ENCODE peak calls at places on chromosomes 4 and X, in six cellular contexts. One of them, this sample, is unnamed.

GRCh38 chr4:140149851-140150635 is 3.9 kb downstream of the MAML3 start:
- DNase-seq in ureter: peak; percentile 89
- DNase-seq in effector memory CD4-positive, alpha-beta T cell: peak; percentile 36
- DNase-seq in T-helper 2 cell: peak; percentile 80
- DNase-seq in fibroblast of the conjunctiva: no peak
- DNase-seq in T-cell: peak; percentile 44
- DNase-seq in this sample: peak; percentile 46

GRCh38 chrX:116272328-116272727 is 101.8 kb downstream of the AGTR2 start:
- DNase-seq in T-cell: no peak
- DNase-seq in T-helper 2 cell: no peak
- DNase-seq in ureter: no peak
- DNase-seq in fibroblast of the conjunctiva: peak; percentile 33
- DNase-seq in effector memory CD4-positive, alpha-beta T cell: no peak
- DNase-seq in this sample: no peak

GRCh38 chrX:7019555-7019954 is 128.0 kb upstream of the STS start:
- DNase-seq in T-cell: no peak
- DNase-seq in ureter: no peak
- DNase-seq in fibroblast of the conjunctiva: no peak
- DNase-seq in effector memory CD4-positive, alpha-beta T cell: no peak
- DNase-seq in T-helper 2 cell: no peak
- DNase-seq in this sample: no peak

GRCh38 chr4:21046121-21046520 is 345.9 kb downstream of the PACRGL start:
- DNase-seq in T-cell: no peak
- DNase-seq in effector memory CD4-positive, alpha-beta T cell: no peak
- DNase-seq in fibroblast of the conjunctiva: no peak
- DNase-seq in T-helper 2 cell: no peak
- DNase-seq in ureter: no peak
- DNase-seq in this sample: no peak

GRCh38 chr4:145061325-145061920 is 36.6 kb downstream of the ANAPC10 start:
- DNase-seq in fibroblast of the conjunctiva: peak; percentile 39
- DNase-seq in T-helper 2 cell: peak; percentile 56
- DNase-seq in ureter: no peak
- DNase-seq in effector memory CD4-positive, alpha-beta T cell: no peak
- DNase-seq in T-cell: no peak
- DNase-seq in this sample: peak; percentile 40

GRCh38 chr4:74244049-74244448 is 64.2 kb upstream of the EPGN start:
- DNase-seq in ureter: no peak
- DNase-seq in T-cell: no peak
- DNase-seq in fibroblast of the conjunctiva: no peak
- DNase-seq in T-helper 2 cell: peak; percentile 30
- DNase-seq in effector memory CD4-positive, alpha-beta T cell: no peak
- DNase-seq in this sample: no peak

GRCh38 chr4:85570388-85570787 is 95.4 kb downstream of the ARHGAP24 start:
- DNase-seq in fibroblast of the conjunctiva: no peak
- DNase-seq in effector memory CD4-positive, alpha-beta T cell: no peak
- DNase-seq in T-cell: no peak
- DNase-seq in T-helper 2 cell: no peak
- DNase-seq in ureter: no peak
- DNase-seq in this sample: no peak

GRCh38 chr4:3676196-3676595 is 90.0 kb upstream of the ADRA2C start:
- DNase-seq in effector memory CD4-positive, alpha-beta T cell: no peak
- DNase-seq in fibroblast of the conjunctiva: no peak
- DNase-seq in T-cell: no peak
- DNase-seq in T-helper 2 cell: no peak
- DNase-seq in ureter: no peak
- DNase-seq in this sample: no peak

GRCh38 chr4:98148856-98149255 is 5.6 kb upstream of the STPG2 start:
- DNase-seq in T-helper 2 cell: peak; percentile 18
- DNase-seq in effector memory CD4-positive, alpha-beta T cell: no peak
- DNase-seq in fibroblast of the conjunctiva: no peak
- DNase-seq in ureter: no peak
- DNase-seq in T-cell: no peak
- DNase-seq in this sample: no peak

GRCh38 chr4:27861802-27862201 is 1001.2 kb downstream of the STIM2 start:
- DNase-seq in T-cell: no peak
- DNase-seq in fibroblast of the conjunctiva: no peak
- DNase-seq in T-helper 2 cell: no peak
- DNase-seq in effector memory CD4-positive, alpha-beta T cell: no peak
- DNase-seq in ureter: no peak
- DNase-seq in this sample: no peak

GRCh38 chr4:105909699-105910340 is 14.5 kb downstream of the NPNT start:
- DNase-seq in T-cell: no peak
- DNase-seq in fibroblast of the conjunctiva: no peak
- DNase-seq in effector memory CD4-positive, alpha-beta T cell: no peak
- DNase-seq in T-helper 2 cell: no peak
- DNase-seq in ureter: no peak
- DNase-seq in this sample: no peak

GRCh38 chr4:146317783-146318182 is 103.4 kb downstream of the REELD1 start:
- DNase-seq in T-cell: no peak
- DNase-seq in effector memory CD4-positive, alpha-beta T cell: no peak
- DNase-seq in fibroblast of the conjunctiva: no peak
- DNase-seq in ureter: no peak
- DNase-seq in T-helper 2 cell: no peak
- DNase-seq in this sample: no peak

GRCh38 chrX:114905251-114905650 is 112.2 kb downstream of the IL13RA2 start:
- DNase-seq in effector memory CD4-positive, alpha-beta T cell: no peak
- DNase-seq in ureter: no peak
- DNase-seq in fibroblast of the conjunctiva: no peak
- DNase-seq in T-helper 2 cell: no peak
- DNase-seq in T-cell: no peak
- DNase-seq in this sample: no peak

GRCh38 chr4:10721616-10722015 is 37.0 kb upstream of the CLNK start:
- DNase-seq in T-helper 2 cell: no peak
- DNase-seq in T-cell: no peak
- DNase-seq in fibroblast of the conjunctiva: no peak
- DNase-seq in effector memory CD4-positive, alpha-beta T cell: no peak
- DNase-seq in ureter: no peak
- DNase-seq in this sample: no peak

GRCh38 chr4:122100508-122100907 is 51.6 kb upstream of the BLTP1 start:
- DNase-seq in T-cell: no peak
- DNase-seq in effector memory CD4-positive, alpha-beta T cell: no peak
- DNase-seq in fibroblast of the conjunctiva: no peak
- DNase-seq in ureter: no peak
- DNase-seq in T-helper 2 cell: no peak
- DNase-seq in this sample: no peak

GRCh38 chr4:76904646-76905190 is 6.8 kb upstream of the SOWAHB start:
- DNase-seq in effector memory CD4-positive, alpha-beta T cell: no peak
- DNase-seq in fibroblast of the conjunctiva: no peak
- DNase-seq in ureter: no peak
- DNase-seq in T-helper 2 cell: no peak
- DNase-seq in T-cell: no peak
- DNase-seq in this sample: no peak

GRCh38 chr4:151564321-151564720 is 155.3 kb downstream of the FHIP1A start:
- DNase-seq in T-helper 2 cell: no peak
- DNase-seq in ureter: no peak
- DNase-seq in effector memory CD4-positive, alpha-beta T cell: no peak
- DNase-seq in T-cell: no peak
- DNase-seq in fibroblast of the conjunctiva: no peak
- DNase-seq in this sample: no peak

GRCh38 chrX:23048806-23049573 is 49.2 kb downstream of the DDX53 start:
- DNase-seq in effector memory CD4-positive, alpha-beta T cell: no peak
- DNase-seq in T-cell: no peak
- DNase-seq in ureter: no peak
- DNase-seq in fibroblast of the conjunctiva: no peak
- DNase-seq in T-helper 2 cell: no peak
- DNase-seq in this sample: no peak

GRCh38 chr4:53014368-53014767 is 152.3 kb downstream of the RASL11B start:
- DNase-seq in T-helper 2 cell: no peak
- DNase-seq in ureter: no peak
- DNase-seq in T-cell: no peak
- DNase-seq in fibroblast of the conjunctiva: no peak
- DNase-seq in effector memory CD4-positive, alpha-beta T cell: no peak
- DNase-seq in this sample: no peak

GRCh38 chr4:52592287-52592686 is 66.8 kb downstream of the USP46 start:
- DNase-seq in fibroblast of the conjunctiva: no peak
- DNase-seq in T-cell: no peak
- DNase-seq in T-helper 2 cell: no peak
- DNase-seq in effector memory CD4-positive, alpha-beta T cell: no peak
- DNase-seq in ureter: no peak
- DNase-seq in this sample: no peak

GRCh38 chr4:80103615-80104014 is 30.6 kb upstream of the ANTXR2 start:
- DNase-seq in ureter: no peak
- DNase-seq in T-helper 2 cell: no peak
- DNase-seq in effector memory CD4-positive, alpha-beta T cell: no peak
- DNase-seq in fibroblast of the conjunctiva: no peak
- DNase-seq in T-cell: no peak
- DNase-seq in this sample: no peak

GRCh38 chr4:89283226-89283974 is 24.2 kb downstream of the GPRIN3 start:
- DNase-seq in ureter: no peak
- DNase-seq in effector memory CD4-positive, alpha-beta T cell: peak; percentile 58
- DNase-seq in T-cell: peak; percentile 68
- DNase-seq in T-helper 2 cell: peak; percentile 64
- DNase-seq in fibroblast of the conjunctiva: no peak
- DNase-seq in this sample: no peak

GRCh38 chrX:134431894-134432293 is 28.1 kb upstream of the HPRT1 start:
- DNase-seq in ureter: no peak
- DNase-seq in T-cell: no peak
- DNase-seq in fibroblast of the conjunctiva: no peak
- DNase-seq in T-helper 2 cell: peak; percentile 28
- DNase-seq in effector memory CD4-positive, alpha-beta T cell: no peak
- DNase-seq in this sample: peak; percentile 35

GRCh38 chrX:140766024-140766611 is 56.6 kb downstream of the LINC00632 start:
- DNase-seq in effector memory CD4-positive, alpha-beta T cell: no peak
- DNase-seq in T-cell: peak; percentile 9
- DNase-seq in ureter: no peak
- DNase-seq in fibroblast of the conjunctiva: peak; percentile 37
- DNase-seq in T-helper 2 cell: peak; percentile 38
- DNase-seq in this sample: peak; percentile 11

GRCh38 chrX:47285762-47286320 is 53.0 kb downstream of the USP11 start:
- DNase-seq in effector memory CD4-positive, alpha-beta T cell: no peak
- DNase-seq in fibroblast of the conjunctiva: no peak
- DNase-seq in ureter: no peak
- DNase-seq in T-cell: no peak
- DNase-seq in T-helper 2 cell: no peak
- DNase-seq in this sample: no peak

GRCh38 chr4:86159216-86159615 is 200.6 kb downstream of the MAPK10 start:
- DNase-seq in effector memory CD4-positive, alpha-beta T cell: no peak
- DNase-seq in T-helper 2 cell: no peak
- DNase-seq in ureter: no peak
- DNase-seq in T-cell: no peak
- DNase-seq in fibroblast of the conjunctiva: no peak
- DNase-seq in this sample: no peak

GRCh38 chr4:108361886-108362285 is 193.2 kb upstream of the LEF1 start:
- DNase-seq in T-cell: no peak
- DNase-seq in fibroblast of the conjunctiva: no peak
- DNase-seq in effector memory CD4-positive, alpha-beta T cell: no peak
- DNase-seq in ureter: no peak
- DNase-seq in T-helper 2 cell: no peak
- DNase-seq in this sample: no peak

GRCh38 chr4:93764647-93765246 is 63.8 kb upstream of the ATOH1 start:
- DNase-seq in T-cell: no peak
- DNase-seq in T-helper 2 cell: peak; percentile 25
- DNase-seq in ureter: no peak
- DNase-seq in effector memory CD4-positive, alpha-beta T cell: no peak
- DNase-seq in fibroblast of the conjunctiva: peak; percentile 22
- DNase-seq in this sample: peak; percentile 8

GRCh38 chr4:6371827-6372226 is 100.6 kb downstream of the PPP2R2C start:
- DNase-seq in effector memory CD4-positive, alpha-beta T cell: no peak
- DNase-seq in ureter: no peak
- DNase-seq in T-cell: no peak
- DNase-seq in T-helper 2 cell: no peak
- DNase-seq in fibroblast of the conjunctiva: no peak
- DNase-seq in this sample: no peak